ENCODE peak calls at places on chromosomes 3 and 15, in nine cellular contexts. A is mammary epithelial cell; U is pons; O is activated CD8-positive, alpha-beta memory T cell treated with anti-CD3 and anti-CD28 coated beads, Interleukin-2, amount 50 U/mL, for 48 hours; Z is AG10803; P is EH; X is T-cell; L is bronchial epithelial cell; K is stimulated activated CD8-positive, alpha-beta memory T cell treated with anti-CD3 and anti-CD28 coated beads, Interleukin-15, amount 100 ng/mL, for 4 hours. V is an unnamed sample.

GRCh38 chr3:137962251-137962650 is 47.7 kb upstream of the CLDN18 start:
- DNase-seq in A (no peak), U (no peak), O (no peak), Z (no peak), P (no peak), X (no peak), L (no peak), K (no peak), V (no peak)

GRCh38 chr15:31197497-31198414 is 96.2 kb upstream of the TRPM1 start:
- DNase-seq in A (no peak), U (no peak), O (peak), Z (no peak), P (peak), X (peak), L (no peak), K (no peak), V (no peak)

GRCh38 chr3:85864896-85865295 is 906.1 kb downstream of the CADM2 start:
- DNase-seq in A (no peak), U (peak), O (no peak), Z (no peak), P (no peak), X (no peak), L (no peak), K (no peak), V (no peak)

GRCh38 chr3:195897081-195897852 is 11.1 kb downstream of the TNK2 start:
- DNase-seq in A (peak), U (peak), O (no peak), Z (peak), P (peak), X (no peak), L (peak), K (no peak), V (no peak)

GRCh38 chr3:126186271-126186670 is 5.9 kb upstream of the ALDH1L1 start:
- DNase-seq in A (no peak), U (no peak), O (no peak), Z (no peak), P (no peak), X (no peak), L (no peak), K (no peak), V (no peak)

GRCh38 chr15:25268166-25268565 is 170.7 kb downstream of the UBE3A start:
- DNase-seq in A (no peak), U (no peak), O (no peak), Z (no peak), P (no peak), X (no peak), L (peak), K (no peak), V (no peak)

GRCh38 chr3:139427283-139428060 is 38.0 kb upstream of the COPB2 start:
- DNase-seq in A (peak), U (peak), O (no peak), Z (peak), P (peak), X (no peak), L (peak), K (no peak), V (no peak)

GRCh38 chr3:77577264-77577663 is 537.4 kb downstream of the ROBO2 start:
- DNase-seq in A (no peak), U (no peak), O (no peak), Z (no peak), P (no peak), X (no peak), L (no peak), K (no peak), V (no peak)

GRCh38 chr3:52527039-52527731 is 6.5 kb downstream of the NT5DC2 start:
- DNase-seq in A (no peak), U (no peak), O (no peak), Z (no peak), P (no peak), X (no peak), L (no peak), K (no peak), V (no peak)

GRCh38 chr15:66327736-66328135 is 28.7 kb downstream of the TIPIN start:
- DNase-seq in A (no peak), U (no peak), O (no peak), Z (no peak), P (no peak), X (no peak), L (no peak), K (no peak), V (no peak)

V was measured in osteocyte.